ENCODE peak calls at places on chromosome 17, in five cellular contexts. U is H1, O is HepG2, K is GM12878, N is NT2/D1. L is an unnamed sample.

GRCh38 chr17:72119963-72120877 is 600 bp upstream of the SOX9 start:
- DNase-seq in K (no peak), O (peak), U (no peak), N (no peak), L (peak)

GRCh38 chr17:82860606-82861392 is 21.0 kb upstream of the ZNF750 start:
- DNase-seq in U (no peak), N (no peak), K (no peak), O (no peak), L (no peak)

GRCh38 chr17:35716897-35717839 is 14.3 kb upstream of the RASL10B start:
- DNase-seq in N (no peak), U (no peak), O (no peak), K (no peak), L (no peak)

GRCh38 chr17:32912218-32912897 is 15.6 kb upstream of the TMEM98 start:
- DNase-seq in O (peak), U (no peak), K (no peak), N (no peak), L (peak)

GRCh38 chr17:47987240-47987835 is 16.4 kb downstream of the CDK5RAP3 start:
- DNase-seq in N (no peak), K (no peak), U (no peak), O (no peak), L (no peak)

GRCh38 chr17:42740699-42741098 is 4.1 kb downstream of the EZH1 start:
- DNase-seq in U (no peak), K (no peak), O (no peak), N (no peak), L (no peak)

GRCh38 chr17:63984651-63985386 is 12.1 kb upstream of the SCN4A start:
- DNase-seq in K (no peak), O (peak), U (no peak), N (no peak), L (no peak)

GRCh38 chr17:17361543-17362511 is 58.7 kb downstream of the NT5M start:
- DNase-seq in N (no peak), K (no peak), O (no peak), U (no peak), L (no peak)

GRCh38 chr17:78416311-78416711 is 37.9 kb downstream of the PGS1 start:
- DNase-seq in O (no peak), U (no peak), K (no peak), N (no peak), L (no peak)

GRCh38 chr17:59425085-59425901 is 93.8 kb downstream of the YPEL2 start:
- DNase-seq in U (no peak), O (no peak), N (no peak), K (no peak), L (no peak)

GRCh38 chr17:68011199-68011665 is 15.0 kb upstream of the C17orf58 start:
- DNase-seq in U (no peak), K (no peak), O (peak), N (no peak), L (peak)

GRCh38 chr17:45296003-45296832 is 20.6 kb downstream of the MAP3K14 start:
- DNase-seq in U (no peak), N (no peak), O (no peak), K (no peak), L (no peak)

DNA sequence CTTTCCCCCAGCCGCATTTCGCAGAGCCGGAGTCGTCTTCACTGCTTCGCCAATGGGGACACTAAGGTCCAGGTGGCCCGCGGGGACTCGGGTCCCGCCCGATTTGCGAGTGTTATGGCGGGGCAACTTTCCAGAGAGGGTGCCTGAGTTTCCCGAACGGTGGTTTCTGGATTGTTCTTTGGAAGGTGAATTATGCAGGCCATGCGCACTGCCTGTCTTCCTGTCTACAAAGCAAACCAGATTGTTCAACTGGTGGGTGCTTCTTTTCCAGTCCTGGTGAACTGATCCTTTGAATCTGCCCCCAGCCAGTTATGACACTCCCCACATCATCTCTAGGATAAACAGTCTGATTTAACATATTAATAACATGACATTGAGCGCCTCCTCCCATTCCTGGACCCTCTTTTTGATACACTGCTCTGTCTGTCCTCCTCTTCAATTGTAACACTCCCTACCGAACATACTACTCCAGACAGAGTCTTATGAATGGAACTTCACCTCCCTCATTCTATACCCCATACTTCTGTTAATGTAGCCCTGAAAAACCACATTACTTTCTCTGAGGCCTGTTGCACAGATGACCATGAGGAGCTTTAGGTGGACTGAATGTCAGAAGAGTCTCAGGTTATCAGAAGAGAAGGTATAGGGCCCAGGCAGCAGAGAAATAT is 159.0 kb downstream of the RAB11FIP4 start:
- DNase-seq in O (no peak), K (no peak), N (no peak), U (no peak), L (no peak)
- TF ChIP-seq SUZ12 in O (no peak), K (no peak), N (no peak), U (no peak), L (no peak)

DNA sequence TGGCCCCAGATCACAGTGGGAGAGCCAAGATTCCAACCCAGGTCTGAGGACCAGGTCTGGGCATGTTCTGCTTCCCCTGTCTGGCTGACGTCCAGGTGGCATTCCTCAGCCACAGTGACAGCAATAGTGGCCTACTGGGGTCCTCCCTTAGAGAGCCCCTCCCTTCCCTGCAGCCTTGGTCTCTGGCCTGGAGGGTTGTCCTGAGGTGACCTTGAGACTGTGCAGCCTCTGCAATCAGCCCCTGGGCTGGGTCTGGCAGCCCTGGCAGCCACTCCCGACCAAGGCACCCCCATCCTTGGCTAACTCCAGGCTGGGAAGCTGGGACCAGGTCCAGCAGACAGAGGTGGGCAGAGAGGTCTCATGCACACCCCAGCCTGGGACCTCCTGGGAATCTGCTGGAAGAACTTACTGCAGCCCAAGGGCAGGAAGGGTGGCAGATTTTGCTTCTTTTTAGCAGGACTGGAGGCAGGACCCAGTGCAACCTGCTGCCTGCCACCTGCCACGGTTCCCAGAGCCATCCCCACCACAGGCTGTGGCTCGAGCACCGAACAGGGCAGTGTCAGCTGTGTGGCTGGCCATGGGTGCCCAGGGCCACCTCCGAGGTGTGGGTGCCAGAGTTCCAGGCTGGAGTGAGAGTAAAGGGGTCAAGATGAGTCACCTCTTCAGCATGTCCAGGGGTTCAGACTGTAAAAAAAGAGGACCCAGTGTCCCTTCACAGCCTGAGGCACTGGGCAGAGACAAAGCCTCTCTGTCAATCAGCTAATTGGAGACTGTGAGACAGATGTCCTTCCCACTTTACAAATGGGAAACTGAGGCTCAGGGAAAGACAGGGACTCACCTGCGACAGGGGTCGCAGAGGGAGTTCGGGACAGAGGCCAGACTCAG is 12.6 kb downstream of the GRB7 start:
- DNase-seq in U (no peak), K (no peak), O (peak), N (no peak), L (no peak)
- TF ChIP-seq SUZ12 in U (no peak), K (no peak), O (no peak), N (no peak), L (no peak)

GRCh38 chr17:73342057-73342522 is 30.3 kb upstream of the CDC42EP4 start:
- DNase-seq in N (peak), O (no peak), K (peak), U (peak), L (no peak)
- TF ChIP-seq SUZ12 in N (no peak), O (no peak), K (no peak), U (no peak), L (no peak)

DNA sequence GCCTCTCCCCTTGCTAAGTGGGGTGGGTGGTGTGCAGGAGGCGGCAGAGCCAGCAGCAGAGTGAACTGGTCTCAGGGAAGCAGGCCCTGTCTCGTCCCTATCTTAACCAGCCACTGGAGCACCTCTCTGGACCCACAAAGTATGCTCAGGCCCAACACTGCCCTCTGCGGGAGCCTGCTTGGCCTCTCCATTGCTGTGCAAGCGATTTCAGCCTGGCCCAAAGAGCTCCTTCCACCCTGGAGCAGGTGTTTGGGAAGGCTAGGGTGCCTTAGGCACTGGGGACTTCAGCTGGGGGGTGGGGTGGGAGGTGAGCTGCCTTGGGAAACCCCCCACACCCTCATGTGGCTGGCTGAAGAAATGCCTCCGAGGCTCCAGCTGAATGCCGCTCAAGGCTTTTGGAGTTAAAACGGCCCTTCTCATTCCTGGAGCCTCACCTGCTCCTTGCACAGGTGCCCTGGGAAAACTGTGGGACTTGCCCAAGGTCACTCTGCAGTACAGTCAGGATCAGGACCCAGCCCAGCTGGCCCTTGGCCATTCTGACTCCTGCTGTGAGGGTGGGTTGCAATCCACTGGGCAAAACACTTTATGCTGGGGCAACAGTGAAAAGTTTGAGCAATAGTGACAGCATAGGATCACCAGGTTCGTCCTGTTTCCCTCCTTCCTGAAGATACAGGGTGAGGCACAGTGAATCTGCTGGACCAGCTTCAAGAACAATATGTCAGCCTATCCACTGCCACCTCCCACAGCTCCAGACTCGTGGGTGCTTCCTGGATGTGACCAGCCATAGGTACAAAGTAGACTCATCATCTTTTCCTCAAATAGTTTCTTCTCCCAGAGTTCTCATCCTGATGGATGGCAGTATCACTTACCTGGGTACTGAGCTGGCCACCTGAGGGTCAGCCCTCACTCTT is 5.9 kb upstream of the UBE2O start:
- DNase-seq in U (peak), O (peak), K (no peak), N (peak), L (peak)
- TF ChIP-seq SUZ12 in U (no peak), O (no peak), K (no peak), N (no peak), L (no peak)

DNA sequence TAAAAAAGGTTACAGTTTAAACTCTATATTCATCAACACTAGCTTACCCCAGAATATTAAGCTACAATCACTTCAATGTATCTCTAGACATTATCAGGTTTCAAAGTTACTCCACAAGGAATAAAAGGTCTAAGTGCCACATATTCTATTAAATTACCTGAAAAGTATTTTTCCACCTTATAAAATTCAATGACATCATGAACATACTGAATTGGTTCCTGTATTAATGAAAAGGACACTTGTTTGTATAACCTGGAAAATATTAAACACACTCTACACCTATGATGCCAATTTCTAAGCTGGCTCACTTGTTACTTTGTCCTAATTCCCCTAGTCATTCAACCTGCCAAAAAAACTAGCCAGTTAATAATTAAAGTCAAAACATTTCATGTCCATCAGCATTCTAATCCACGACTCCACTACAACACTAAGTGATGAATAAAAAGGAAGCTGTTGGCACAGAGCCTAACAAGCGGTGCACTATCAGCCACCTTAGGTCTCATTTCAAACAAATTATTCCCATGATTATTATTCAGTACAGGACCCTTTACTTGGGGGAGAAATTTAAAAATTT is 12.2 kb downstream of the MED13 start:
- DNase-seq in N (no peak), U (no peak), O (no peak), K (no peak), L (no peak)
- TF ChIP-seq SUZ12 in N (no peak), U (no peak), O (no peak), K (no peak), L (no peak)

GRCh38 chr17:58303981-58304734 is 23.4 kb upstream of the MPO start:
- DNase-seq in U (peak), K (no peak), O (peak), N (peak), L (peak)
- TF ChIP-seq SUZ12 in U (no peak), K (no peak), O (no peak), N (no peak), L (no peak)

GRCh38 chr17:56754523-56755208 is 79.1 kb downstream of the C17orf67 start:
- DNase-seq in O (peak), N (peak), K (no peak), U (no peak), L (peak)
- TF ChIP-seq SUZ12 in O (no peak), N (no peak), K (no peak), U (no peak), L (no peak)

DNA sequence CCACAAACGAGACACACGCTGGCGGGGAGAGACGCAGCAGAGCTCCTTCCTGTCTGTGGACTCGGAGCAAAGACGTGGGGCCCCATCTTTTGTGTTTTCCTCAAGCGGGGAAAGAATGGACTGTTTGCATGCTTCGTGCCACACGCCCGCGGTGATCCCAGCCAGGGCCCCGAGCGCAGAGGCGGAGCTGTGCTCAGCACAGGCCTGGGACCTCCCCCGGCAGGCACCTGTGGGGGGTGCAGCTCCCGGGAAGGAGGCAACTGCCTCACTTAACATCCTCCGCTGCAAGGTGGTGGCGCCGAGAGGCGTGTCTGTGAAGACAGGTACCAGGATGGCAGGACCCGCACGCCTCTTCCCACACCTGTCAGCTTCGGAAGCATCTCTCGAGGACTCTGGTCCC is 19.2 kb downstream of the TRARG1 start:
- DNase-seq in N (no peak), O (no peak), U (peak), K (no peak), L (no peak)
- TF ChIP-seq SUZ12 in N (no peak), O (no peak), U (no peak), K (no peak), L (no peak)

GRCh38 chr17:12041316-12041715 is 20.6 kb downstream of the MAP2K4 start:
- DNase-seq in N (no peak), U (no peak), K (no peak), O (no peak), L (no peak)

GRCh38 chr17:12035713-12036112 is 15.0 kb downstream of the MAP2K4 start:
- DNase-seq in O (no peak), N (no peak), U (no peak), K (no peak), L (no peak)

GRCh38 chr17:12040478-12040877 is 19.8 kb downstream of the MAP2K4 start:
- DNase-seq in O (no peak), N (no peak), U (no peak), K (no peak), L (no peak)

GRCh38 chr17:12034538-12034937 is 13.9 kb downstream of the MAP2K4 start:
- DNase-seq in O (no peak), N (no peak), U (no peak), K (no peak), L (no peak)

DNA sequence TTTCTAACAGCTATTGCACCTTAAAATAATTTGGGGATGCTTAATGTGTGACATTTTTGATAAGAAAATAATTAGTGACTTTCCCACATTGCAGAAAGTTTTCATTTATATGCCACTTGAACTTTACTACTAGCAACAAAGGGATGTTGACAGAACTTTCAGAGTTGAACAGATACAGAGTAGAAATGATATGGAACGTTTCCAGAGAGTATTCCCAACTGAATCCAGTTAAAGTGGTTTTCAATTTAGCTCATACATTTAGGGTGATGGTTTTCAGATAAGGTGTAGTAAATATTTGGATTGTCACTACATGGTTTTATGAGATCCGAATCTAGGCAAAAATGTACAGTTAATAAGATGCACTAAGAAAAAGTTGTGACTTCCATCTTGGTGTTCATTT is 17.3 kb downstream of the MAP2K4 start:
- DNase-seq in O (no peak), K (no peak), U (no peak), N (no peak), L (no peak)
- TF ChIP-seq SUZ12 in O (no peak), K (no peak), U (no peak), N (no peak), L (no peak)

L was measured in HEK293T.